ENCODE peak calls at places on chromosomes 6 and 20, in eight cellular contexts. One of them, this sample, is unnamed. For H3K36me3, the result is how much of the 10 kb centered on the place peaks cover.

GRCh38 chr6:164085086-164085485 is 670.6 kb downstream of the QKI start:
- DNase-seq in breast epithelium: no peak
- DNase-seq in prostate gland: no peak
- DNase-seq in ovary: no peak
- DNase-seq in vagina: no peak
- DNase-seq in GM12878: no peak
- DNase-seq in HCT116: no peak
- DNase-seq in adrenal gland: no peak
- DNase-seq in this sample: no peak

GRCh38 chr20:21510414-21510971 is 3.4 kb downstream of the NKX2-2 start:
- DNase-seq in breast epithelium: no peak
- DNase-seq in adrenal gland: no peak
- DNase-seq in ovary: no peak
- DNase-seq in vagina: no peak
- DNase-seq in prostate gland: no peak
- DNase-seq in GM12878: no peak
- DNase-seq in HCT116: no peak
- DNase-seq in this sample: no peak

GRCh38 chr20:38453941-38454340 is 18.7 kb upstream of the RALGAPB start:
- DNase-seq in vagina: no peak
- DNase-seq in HCT116: no peak
- DNase-seq in adrenal gland: no peak
- DNase-seq in ovary: no peak
- DNase-seq in prostate gland: no peak
- DNase-seq in GM12878: peak
- DNase-seq in breast epithelium: no peak
- DNase-seq in this sample: no peak

GRCh38 chr6:140346461-140346860 is 972.0 kb upstream of the CITED2 start:
- DNase-seq in prostate gland: no peak
- DNase-seq in GM12878: no peak
- DNase-seq in vagina: no peak
- DNase-seq in HCT116: no peak
- DNase-seq in breast epithelium: no peak
- DNase-seq in ovary: peak
- DNase-seq in adrenal gland: peak
- DNase-seq in this sample: no peak

GRCh38 chr6:166502453-166502852 is 84.0 kb downstream of the RAMACL start:
- DNase-seq in breast epithelium: no peak
- DNase-seq in vagina: no peak
- DNase-seq in GM12878: no peak
- DNase-seq in HCT116: no peak
- DNase-seq in prostate gland: no peak
- DNase-seq in ovary: peak
- DNase-seq in adrenal gland: no peak
- DNase-seq in this sample: no peak

GRCh38 chr6:155646443-155646842 is 190.8 kb upstream of the NOX3 start:
- DNase-seq in vagina: no peak
- DNase-seq in ovary: no peak
- DNase-seq in breast epithelium: no peak
- DNase-seq in GM12878: no peak
- DNase-seq in HCT116: no peak
- DNase-seq in adrenal gland: no peak
- DNase-seq in prostate gland: peak
- DNase-seq in this sample: no peak

GRCh38 chr20:20084296-20084752 is 32.0 kb downstream of the CFAP61 start:
- DNase-seq in prostate gland: no peak
- DNase-seq in ovary: no peak
- DNase-seq in vagina: no peak
- DNase-seq in GM12878: no peak
- DNase-seq in adrenal gland: no peak
- DNase-seq in breast epithelium: no peak
- DNase-seq in HCT116: no peak
- DNase-seq in this sample: no peak

GRCh38 chr20:36881888-36882287 is 6.0 kb downstream of the TLDC2 start:
- DNase-seq in adrenal gland: no peak
- DNase-seq in breast epithelium: no peak
- DNase-seq in vagina: no peak
- DNase-seq in prostate gland: no peak
- DNase-seq in HCT116: no peak
- DNase-seq in GM12878: no peak
- DNase-seq in ovary: no peak
- DNase-seq in this sample: peak

GRCh38 chr6:84766118-84766683 is 1.8 kb upstream of the TBX18 start:
- DNase-seq in adrenal gland: no peak
- DNase-seq in breast epithelium: no peak
- DNase-seq in vagina: no peak
- DNase-seq in ovary: no peak
- DNase-seq in HCT116: no peak
- DNase-seq in GM12878: no peak
- DNase-seq in prostate gland: no peak
- DNase-seq in this sample: no peak

GRCh38 chr20:47358672-47359532 is 2.4 kb upstream of the ZMYND8 start:
- DNase-seq in ovary: peak
- DNase-seq in breast epithelium: peak
- DNase-seq in GM12878: no peak
- DNase-seq in adrenal gland: peak
- DNase-seq in HCT116: peak
- DNase-seq in vagina: peak
- DNase-seq in prostate gland: peak
- DNase-seq in this sample: peak

GRCh38 chr6:63636516-63636968 is 940 bp downstream of the PHF3 start:
- DNase-seq in prostate gland: peak
- DNase-seq in adrenal gland: peak
- DNase-seq in vagina: peak
- DNase-seq in breast epithelium: peak
- DNase-seq in HCT116: peak
- DNase-seq in GM12878: no peak
- DNase-seq in ovary: peak
- DNase-seq in this sample: peak

GRCh38 chr20:40953856-40954255 is 74.8 kb upstream of the TOP1 start:
- DNase-seq in GM12878: no peak
- DNase-seq in adrenal gland: peak
- DNase-seq in ovary: no peak
- DNase-seq in breast epithelium: peak
- DNase-seq in prostate gland: no peak
- DNase-seq in vagina: peak
- DNase-seq in HCT116: no peak
- DNase-seq in this sample: no peak

GRCh38 chr6:139439278-139439813 is 64.9 kb upstream of the CITED2 start:
- DNase-seq in ovary: no peak
- DNase-seq in breast epithelium: no peak
- DNase-seq in vagina: no peak
- DNase-seq in HCT116: no peak
- DNase-seq in adrenal gland: no peak
- DNase-seq in prostate gland: no peak
- DNase-seq in GM12878: no peak
- DNase-seq in this sample: no peak

GRCh38 chr6:21608610-21609009 is 15.1 kb downstream of the SOX4 start:
- DNase-seq in vagina: no peak
- DNase-seq in HCT116: no peak
- DNase-seq in ovary: no peak
- DNase-seq in prostate gland: no peak
- DNase-seq in GM12878: no peak
- DNase-seq in adrenal gland: no peak
- DNase-seq in breast epithelium: no peak
- DNase-seq in this sample: no peak

GRCh38 chr20:40591104-40591503 is 97.9 kb downstream of the MAFB start:
- DNase-seq in breast epithelium: no peak
- DNase-seq in vagina: no peak
- DNase-seq in prostate gland: no peak
- DNase-seq in adrenal gland: no peak
- DNase-seq in ovary: no peak
- DNase-seq in GM12878: no peak
- DNase-seq in HCT116: no peak
- DNase-seq in this sample: no peak

GRCh38 chr20:64119681-64120341 is 12.4 kb upstream of the NPBWR2 start:
- DNase-seq in GM12878: no peak
- DNase-seq in HCT116: peak
- DNase-seq in breast epithelium: no peak
- DNase-seq in vagina: no peak
- DNase-seq in adrenal gland: peak
- DNase-seq in ovary: peak
- DNase-seq in prostate gland: no peak
- DNase-seq in this sample: no peak

GRCh38 chr20:51258582-51259175 is 235.8 kb upstream of the KCNG1 start:
- DNase-seq in vagina: no peak
- DNase-seq in GM12878: no peak
- DNase-seq in ovary: no peak
- DNase-seq in breast epithelium: peak
- DNase-seq in prostate gland: peak
- DNase-seq in adrenal gland: no peak
- DNase-seq in HCT116: no peak
- DNase-seq in this sample: no peak

GRCh38 chr6:11357285-11357684 is 124.8 kb upstream of the NEDD9 start:
- DNase-seq in adrenal gland: no peak
- DNase-seq in ovary: no peak
- DNase-seq in breast epithelium: no peak
- DNase-seq in GM12878: no peak
- DNase-seq in vagina: no peak
- DNase-seq in HCT116: no peak
- DNase-seq in prostate gland: peak
- DNase-seq in this sample: no peak

GRCh38 chr6:155224618-155225017 is 39.2 kb upstream of the CLDN20 start:
- DNase-seq in GM12878: no peak
- DNase-seq in prostate gland: no peak
- DNase-seq in ovary: no peak
- DNase-seq in HCT116: no peak
- DNase-seq in adrenal gland: no peak
- DNase-seq in breast epithelium: peak
- DNase-seq in vagina: no peak
- DNase-seq in this sample: no peak

GRCh38 chr6:51384736-51385135 is 566.1 kb downstream of the TFAP2B start:
- DNase-seq in ovary: no peak
- DNase-seq in prostate gland: no peak
- DNase-seq in HCT116: no peak
- DNase-seq in breast epithelium: no peak
- DNase-seq in vagina: no peak
- DNase-seq in GM12878: no peak
- DNase-seq in adrenal gland: no peak
- DNase-seq in this sample: no peak

GRCh38 chr6:96554559-96554958 is 8.4 kb upstream of the FHL5 start:
- DNase-seq in HCT116: no peak
- DNase-seq in vagina: no peak
- DNase-seq in ovary: no peak
- DNase-seq in adrenal gland: no peak
- DNase-seq in GM12878: no peak
- DNase-seq in prostate gland: no peak
- DNase-seq in breast epithelium: no peak
- DNase-seq in this sample: no peak

GRCh38 chr6:3905853-3906190 is 56.6 kb downstream of the FAM50B start:
- DNase-seq in ovary: no peak
- DNase-seq in GM12878: no peak
- DNase-seq in HCT116: no peak
- DNase-seq in prostate gland: no peak
- DNase-seq in adrenal gland: no peak
- DNase-seq in vagina: no peak
- DNase-seq in breast epithelium: no peak
- DNase-seq in this sample: no peak
- H3K4me3 ChIP-seq in ovary: no peak
- H3K4me3 ChIP-seq in GM12878: no peak
- H3K4me3 ChIP-seq in HCT116: no peak
- H3K4me3 ChIP-seq in prostate gland: no peak
- H3K4me3 ChIP-seq in adrenal gland: no peak
- H3K4me3 ChIP-seq in vagina: no peak
- H3K4me3 ChIP-seq in breast epithelium: no peak
- H3K4me3 ChIP-seq in this sample: no peak

GRCh38 chr20:35276408-35276807 is 1.5 kb downstream of the MMP24OS start:
- DNase-seq in adrenal gland: peak
- DNase-seq in breast epithelium: no peak
- DNase-seq in ovary: no peak
- DNase-seq in HCT116: no peak
- DNase-seq in vagina: no peak
- DNase-seq in prostate gland: no peak
- DNase-seq in GM12878: no peak
- DNase-seq in this sample: no peak

GRCh38 chr20:35277127-35277526 is 795 bp downstream of the MMP24OS start:
- DNase-seq in HCT116: no peak
- DNase-seq in vagina: no peak
- DNase-seq in ovary: no peak
- DNase-seq in prostate gland: no peak
- DNase-seq in breast epithelium: no peak
- DNase-seq in GM12878: no peak
- DNase-seq in adrenal gland: no peak
- DNase-seq in this sample: no peak

GRCh38 chr20:35277531-35278395 is at the start of gene MMP24OS:
- DNase-seq in breast epithelium: peak
- DNase-seq in adrenal gland: peak
- DNase-seq in vagina: no peak
- DNase-seq in ovary: peak
- DNase-seq in HCT116: peak
- DNase-seq in prostate gland: peak
- DNase-seq in GM12878: peak
- DNase-seq in this sample: peak

GRCh38 chr20:35274172-35275092 is 3.5 kb downstream of the MMP24OS start:
- DNase-seq in HCT116: no peak
- DNase-seq in breast epithelium: no peak
- DNase-seq in prostate gland: no peak
- DNase-seq in ovary: no peak
- DNase-seq in GM12878: no peak
- DNase-seq in adrenal gland: no peak
- DNase-seq in vagina: no peak
- DNase-seq in this sample: no peak

GRCh38 chr20:35275741-35276251 is 2.1 kb downstream of the MMP24OS start:
- DNase-seq in GM12878: no peak
- DNase-seq in vagina: no peak
- DNase-seq in breast epithelium: no peak
- DNase-seq in adrenal gland: peak
- DNase-seq in prostate gland: no peak
- DNase-seq in ovary: no peak
- DNase-seq in HCT116: no peak
- DNase-seq in this sample: no peak
- TF ChIP-seq POLR2A in GM12878: no peak
- TF ChIP-seq POLR2A in vagina: no peak
- TF ChIP-seq POLR2A in breast epithelium: no peak
- TF ChIP-seq POLR2A in adrenal gland: no peak
- TF ChIP-seq POLR2A in prostate gland: no peak
- TF ChIP-seq POLR2A in ovary: no peak
- TF ChIP-seq POLR2A in HCT116: no peak
- TF ChIP-seq POLR2A in this sample: no peak

GRCh38 chr6:138406443-138406842 is 2.4 kb downstream of the HEBP2 start:
- DNase-seq in ovary: no peak
- DNase-seq in breast epithelium: no peak
- DNase-seq in vagina: no peak
- DNase-seq in prostate gland: no peak
- DNase-seq in GM12878: no peak
- DNase-seq in HCT116: no peak
- DNase-seq in adrenal gland: no peak
- DNase-seq in this sample: peak
- H3K36me3 ChIP-seq in ovary: under half
- H3K36me3 ChIP-seq in breast epithelium: under half
- H3K36me3 ChIP-seq in vagina: under half
- H3K36me3 ChIP-seq in prostate gland: under half
- H3K36me3 ChIP-seq in GM12878: under half
- H3K36me3 ChIP-seq in HCT116: under half
- H3K36me3 ChIP-seq in adrenal gland: half or more
- H3K36me3 ChIP-seq in this sample: under half

DNA sequence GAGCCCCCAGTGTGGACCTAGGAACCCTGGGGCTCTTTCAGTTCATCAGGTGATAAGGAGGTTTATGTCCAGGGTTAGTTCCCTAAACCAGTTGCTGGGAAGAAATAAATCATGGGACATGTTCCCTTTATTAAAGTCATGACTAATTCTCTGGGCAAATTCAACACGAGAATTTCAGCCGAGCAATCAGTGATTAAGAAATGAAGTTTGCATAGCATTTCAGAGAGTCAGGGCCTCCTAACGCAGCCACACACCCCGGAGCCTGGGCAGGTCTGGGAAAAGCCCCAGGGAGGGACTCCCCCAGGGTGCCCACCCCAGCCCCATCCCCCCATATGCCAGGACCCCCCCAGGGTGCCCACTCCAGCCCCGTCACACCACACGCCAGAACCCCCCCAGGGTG is 20.1 kb downstream of the SLCO4A1 start:
- DNase-seq in adrenal gland: no peak
- DNase-seq in GM12878: no peak
- DNase-seq in prostate gland: no peak
- DNase-seq in HCT116: no peak
- DNase-seq in breast epithelium: no peak
- DNase-seq in vagina: no peak
- DNase-seq in ovary: no peak
- DNase-seq in this sample: no peak
- H3K4me3 ChIP-seq in adrenal gland: no peak
- H3K4me3 ChIP-seq in GM12878: no peak
- H3K4me3 ChIP-seq in prostate gland: no peak
- H3K4me3 ChIP-seq in HCT116: no peak
- H3K4me3 ChIP-seq in breast epithelium: no peak
- H3K4me3 ChIP-seq in vagina: no peak
- H3K4me3 ChIP-seq in ovary: no peak
- H3K4me3 ChIP-seq in this sample: no peak

This sample was measured in transverse colon.